ENCODE peak calls at places on chromosomes 13 and 19, in ten cellular contexts. O is body of pancreas, N is GM12865, B is HEK293T, E is hepatic stellate cell, G is anterior cingulate cortex, X is dermis blood vessel endothelial cell, K is ovary, W is Calu3, Z is AG04450. H is an unnamed sample.

GRCh38 chr13:50127726-50128291 is 112.6 kb downstream of the KCNRG start:
- DNase-seq in O (no peak), N (no peak), B (no peak), E (no peak), G (no peak), X (no peak), K (no peak), W (no peak), Z (no peak), H (no peak)

GRCh38 chr13:50085063-50085462 is 69.8 kb downstream of the KCNRG start:
- DNase-seq in O (no peak), N (no peak), B (peak), E (peak), G (peak), X (peak), K (no peak), W (no peak), Z (no peak), H (no peak)

GRCh38 chr13:61417171-61417570 is 1.5 kb upstream of the PCDH20 start:
- DNase-seq in O (no peak), N (no peak), B (no peak), E (no peak), G (no peak), X (no peak), K (no peak), W (no peak), Z (no peak), H (no peak)

GRCh38 chr13:42593719-42594012 is 19.7 kb downstream of the TNFSF11 start:
- DNase-seq in O (no peak), N (no peak), B (no peak), E (no peak), G (no peak), X (no peak), K (no peak), W (no peak), Z (no peak), H (no peak)

GRCh38 chr19:16607819-16608218 is 20.2 kb downstream of the MED26 start:
- DNase-seq in O (peak), N (no peak), B (no peak), E (no peak), G (peak), X (no peak), K (no peak), W (no peak), Z (no peak), H (no peak)

GRCh38 chr19:16018106-16018755 is 58.1 kb upstream of the TPM4 start:
- DNase-seq in O (no peak), N (no peak), B (no peak), E (no peak), G (no peak), X (no peak), K (no peak), W (no peak), Z (no peak), H (no peak)

GRCh38 chr19:33186431-33186830 is 7.7 kb upstream of the LRP3 start:
- DNase-seq in O (no peak), N (no peak), B (no peak), E (no peak), G (no peak), X (no peak), K (no peak), W (no peak), Z (no peak), H (no peak)

GRCh38 chr13:50386527-50387123 is 371.4 kb downstream of the KCNRG start:
- DNase-seq in O (no peak), N (no peak), B (peak), E (peak), G (no peak), X (no peak), K (no peak), W (no peak), Z (peak), H (peak)

H was measured in BE2C.